ENCODE peak calls at places on chromosomes 4 and X, in seven cellular contexts. C is activated CD4-positive, alpha-beta T cell treated with anti-CD3 and anti-CD28 coated beads, Interleukin-2, amount 10 ng/mL, durations not matched to agents 7 days and 5 days; P is RPMI7951; O is A673; F is neural crest cell; H is endothelial cell; W is naive B cell. Z is an unnamed sample.
A peak's percentile ranks its signal among the peaks of the same experiment; 100 is the strongest.

GRCh38 chrX:111395132-111395531 is 16.9 kb downstream of the DCX start:
- DNase-seq in O (no peak), C (no peak), P (no peak), W (no peak), F (no peak), H (no peak), Z (no peak)

GRCh38 chrX:136525738-136526606 is 6.0 kb upstream of the VGLL1 start:
- DNase-seq in C (no peak), H (no peak), W (no peak), P (peak; percentile 72), F (no peak), O (peak; percentile 13), Z (no peak)

GRCh38 chr4:13640149-13640671 is 12.7 kb upstream of the BOD1L1 start:
- DNase-seq in O (peak; percentile 93), F (no peak), C (no peak), P (peak; percentile 87), H (no peak), W (no peak), Z (no peak)

GRCh38 chr4:182729527-182729926 is 187.7 kb downstream of the DCTD start:
- DNase-seq in P (no peak), W (no peak), O (peak; percentile 49), H (no peak), C (no peak), F (no peak), Z (no peak)

GRCh38 chrX:137848291-137848905 is 282.5 kb downstream of the ZIC3 start:
- DNase-seq in P (no peak), O (no peak), C (no peak), W (no peak), F (no peak), H (no peak), Z (no peak)

GRCh38 chr4:147284935-147285334 is 196.0 kb upstream of the EDNRA start:
- DNase-seq in P (no peak), O (no peak), F (no peak), W (no peak), H (no peak), C (no peak), Z (no peak)

GRCh38 chr4:107243141-107243779 is 207.1 kb upstream of the DKK2 start:
- DNase-seq in C (no peak), W (no peak), P (peak; percentile 94), F (no peak), H (no peak), O (peak; percentile 91), Z (no peak)

GRCh38 chr4:55096045-55096444 is 29.4 kb downstream of the KDR start:
- DNase-seq in P (no peak), F (no peak), O (no peak), H (no peak), C (no peak), W (no peak), Z (no peak)

GRCh38 chr4:137740192-137740591 is 207.9 kb upstream of the PCDH18 start:
- DNase-seq in O (no peak), H (no peak), P (no peak), C (no peak), F (no peak), W (no peak), Z (no peak)

GRCh38 chr4:98081961-98082360 is 61.3 kb downstream of the STPG2 start:
- DNase-seq in C (no peak), H (no peak), F (no peak), O (no peak), W (no peak), P (no peak), Z (no peak)

GRCh38 chrX:19177710-19178109 is 55.4 kb upstream of the ADGRG2 start:
- DNase-seq in W (no peak), O (peak; percentile 98), H (no peak), F (no peak), C (no peak), P (peak; percentile 3), Z (no peak)

GRCh38 chr4:111216791-111217190 is 593.9 kb upstream of the PITX2 start:
- DNase-seq in C (no peak), P (no peak), W (no peak), F (no peak), O (no peak), H (no peak), Z (no peak)

GRCh38 chr4:16072168-16072567 is 11.7 kb downstream of the PROM1 start:
- DNase-seq in H (no peak), O (no peak), P (no peak), C (no peak), F (no peak), W (no peak), Z (no peak)

GRCh38 chr4:17324431-17324830 is 187.5 kb downstream of the QDPR start:
- DNase-seq in W (no peak), O (peak; percentile 82), C (peak; percentile 64), P (peak; percentile 53), H (peak; percentile 50), F (peak; percentile 44), Z (peak; percentile 67)

GRCh38 chrX:103941201-103941975 is 21.0 kb upstream of the TMSB15B start:
- DNase-seq in F (no peak), H (no peak), P (peak; percentile 8), O (peak; percentile 46), C (peak; percentile 16), W (peak; percentile 18), Z (peak; percentile 28)

GRCh38 chrX:53239474-53239873 is 14.5 kb upstream of the KDM5C start:
- DNase-seq in P (no peak), C (peak; percentile 64), W (no peak), F (no peak), O (peak; percentile 57), H (peak; percentile 22), Z (peak; percentile 44)

GRCh38 chr4:151850751-151851150 is 89.9 kb upstream of the GATB start:
- DNase-seq in W (no peak), C (no peak), H (no peak), O (no peak), F (no peak), P (peak; percentile 25), Z (no peak)

GRCh38 chr4:102036619-102037376 is 246.3 kb downstream of the BANK1 start:
- DNase-seq in W (no peak), O (peak; percentile 2), P (no peak), C (no peak), H (no peak), F (no peak), Z (no peak)

GRCh38 chr4:148998719-148999118 is 556.5 kb upstream of the NR3C2 start:
- DNase-seq in H (peak; percentile 29), F (no peak), C (no peak), W (no peak), O (peak; percentile 64), P (no peak), Z (no peak)

GRCh38 chr4:185817403-185817818 is 5.4 kb upstream of the SORBS2 start:
- DNase-seq in W (no peak), O (no peak), H (no peak), P (no peak), F (no peak), C (no peak), Z (no peak)

GRCh38 chr4:681736-682451 is 7.1 kb downstream of the SLC49A3 start:
- DNase-seq in P (no peak), F (no peak), W (no peak), C (no peak), H (no peak), O (no peak), Z (peak; percentile 79)